ENCODE peak calls at places on chromosomes 1 and 21, in six cellular contexts. P is left ventricle myocardium inferior; N is body of pancreas; J is CD4-positive, alpha-beta memory T cell; W is mucosa of descending colon; E is heart right ventricle. H is an unnamed sample. For H3K4me1, the result is how much of the 10 kb centered on the place peaks cover.

GRCh38 chr21:29105218-29105617 is 25.2 kb upstream of the MAP3K7CL start:
- DNase-seq in W (no peak), E (no peak), P (no peak), N (no peak), J (no peak), H (no peak)

GRCh38 chr1:188241629-188242028 is 1412.9 kb downstream of the PLA2G4A start:
- DNase-seq in J (no peak), N (no peak), W (no peak), E (no peak), P (no peak), H (no peak)

GRCh38 chr21:27648560-27648959 is 681.7 kb upstream of the ADAMTS5 start:
- DNase-seq in P (no peak), E (no peak), W (no peak), N (no peak), J (no peak), H (no peak)

GRCh38 chr1:83060216-83060615 is 938.7 kb downstream of the TTLL7 start:
- DNase-seq in J (no peak), N (no peak), E (no peak), W (no peak), P (no peak), H (no peak)

GRCh38 chr1:168485048-168485447 is 58.7 kb downstream of the XCL2 start:
- DNase-seq in P (no peak), J (no peak), N (no peak), E (no peak), W (no peak), H (no peak)

GRCh38 chr1:89826594-89826993 is 5.8 kb downstream of the LRRC8D start:
- DNase-seq in W (no peak), N (no peak), P (no peak), J (no peak), E (no peak), H (no peak)

GRCh38 chr1:20836230-20836629 is 49.1 kb upstream of the HP1BP3 start:
- DNase-seq in E (no peak), W (no peak), P (no peak), J (no peak), N (no peak), H (no peak)

GRCh38 chr1:187948170-187948794 is 1119.5 kb downstream of the PLA2G4A start:
- DNase-seq in P (no peak), J (no peak), E (no peak), N (no peak), W (no peak), H (no peak)

GRCh38 chr1:64933296-64934070 is 32.9 kb downstream of the JAK1 start:
- DNase-seq in P (no peak), E (no peak), J (no peak), W (peak), N (no peak), H (peak)

GRCh38 chr1:17200756-17201155 is 4.2 kb upstream of the PADI1 start:
- DNase-seq in E (no peak), W (no peak), P (no peak), N (no peak), J (no peak), H (no peak)

GRCh38 chr21:14711287-14711686 is 165.2 kb upstream of the SAMSN1 start:
- DNase-seq in J (no peak), P (no peak), E (no peak), N (no peak), W (no peak), H (no peak)

GRCh38 chr1:25952851-25953401 is 44.9 kb downstream of the PAFAH2 start:
- DNase-seq in N (no peak), E (peak), J (no peak), P (peak), W (peak), H (peak)

GRCh38 chr1:33893147-33893830 is 29.4 kb downstream of the HMGB4 start:
- DNase-seq in J (no peak), P (no peak), E (no peak), N (no peak), W (no peak), H (no peak)

GRCh38 chr1:7705048-7705907 is 65.8 kb upstream of the VAMP3 start:
- DNase-seq in N (peak), P (peak), E (peak), J (peak), W (peak), H (peak)

GRCh38 chr1:47711211-47711847 is 273.5 kb downstream of the FOXD2 start:
- DNase-seq in E (no peak), W (no peak), N (no peak), J (no peak), P (no peak), H (no peak)

GRCh38 chr21:14603202-14603601 is 57.1 kb upstream of the SAMSN1 start:
- DNase-seq in W (no peak), P (no peak), J (no peak), N (no peak), E (no peak), H (no peak)

GRCh38 chr1:25616932-25617625 is 488 bp downstream of the MAN1C1 start:
- DNase-seq in J (no peak), W (peak), P (peak), N (peak), E (no peak), H (peak)

GRCh38 chr1:225653463-225654276 is 747 bp upstream of the ENAH start:
- DNase-seq in E (peak), P (peak), W (peak), J (no peak), N (peak), H (peak)

GRCh38 chr1:64843675-64844074 is 98.8 kb downstream of the RAVER2 start:
- DNase-seq in W (no peak), E (no peak), P (no peak), N (no peak), J (no peak), H (no peak)

GRCh38 chr1:9732123-9732971 is 80.8 kb downstream of the PIK3CD start:
- DNase-seq in P (no peak), W (no peak), N (no peak), E (no peak), J (no peak), H (no peak)

GRCh38 chr21:46109251-46110221 is 11.6 kb downstream of the COL6A2 start:
- DNase-seq in N (peak), W (peak), J (no peak), P (no peak), E (peak), H (no peak)

GRCh38 chr1:4048076-4048475 is 148.0 kb upstream of the C1orf174 start:
- DNase-seq in E (no peak), N (no peak), W (no peak), J (no peak), P (no peak), H (no peak)

GRCh38 chr1:4045397-4046010 is 145.4 kb upstream of the C1orf174 start:
- DNase-seq in J (no peak), P (no peak), W (no peak), N (no peak), E (no peak), H (no peak)

GRCh38 chr1:4047666-4048065 is 147.6 kb upstream of the C1orf174 start:
- DNase-seq in E (no peak), P (no peak), W (no peak), N (no peak), J (no peak), H (no peak)

GRCh38 chr1:4046836-4047461 is 146.9 kb upstream of the C1orf174 start:
- DNase-seq in J (no peak), P (no peak), E (no peak), W (no peak), N (no peak), H (no peak)

DNA sequence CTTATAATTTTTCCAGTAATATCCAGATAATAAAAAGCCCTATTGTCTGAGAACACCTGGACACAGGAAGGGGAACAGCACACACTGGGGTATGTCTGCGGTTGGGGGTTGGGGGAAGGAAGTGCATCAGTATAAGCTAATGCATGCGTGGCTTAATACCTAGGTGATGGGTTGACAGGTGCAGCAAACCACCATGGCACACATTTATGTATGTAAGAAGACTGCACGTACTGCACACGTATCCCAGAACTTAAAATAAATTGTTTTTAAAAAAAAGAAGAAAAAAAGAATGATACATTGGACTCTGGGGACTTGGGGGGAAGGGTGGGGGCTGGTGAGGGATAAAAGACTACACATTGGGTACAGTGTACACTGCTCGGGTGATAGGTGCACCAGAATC is 144.9 kb upstream of the C1orf174 start:
- DNase-seq in N (no peak), J (no peak), E (no peak), W (no peak), P (no peak), H (no peak)
- H3K4me1 ChIP-seq in N (under half), J (under half), E (under half), W (under half), P (under half), H (under half)

DNA sequence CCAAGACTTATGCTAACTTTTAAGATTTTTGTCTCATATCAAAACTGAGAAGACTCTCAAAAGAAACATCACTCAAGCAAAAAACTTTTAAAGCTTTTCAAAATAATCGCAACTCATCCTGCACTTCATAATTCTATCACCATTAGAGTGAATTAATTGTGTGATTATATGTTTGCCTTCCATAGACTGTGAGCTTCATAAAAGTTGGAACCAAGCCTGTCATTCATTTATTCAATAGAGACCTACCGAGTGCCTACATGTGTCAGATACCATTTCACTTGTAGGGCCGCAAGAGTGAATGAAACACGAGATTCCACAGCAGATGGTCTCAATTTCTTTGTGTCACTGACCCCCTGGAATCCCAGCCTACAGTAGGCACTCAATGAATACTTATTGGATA is 106.4 kb downstream of the RHOU start:
- DNase-seq in W (no peak), N (no peak), J (no peak), E (no peak), P (no peak), H (no peak)
- H3K4me1 ChIP-seq in W (under half), N (under half), J (under half), E (under half), P (under half), H (under half)

DNA sequence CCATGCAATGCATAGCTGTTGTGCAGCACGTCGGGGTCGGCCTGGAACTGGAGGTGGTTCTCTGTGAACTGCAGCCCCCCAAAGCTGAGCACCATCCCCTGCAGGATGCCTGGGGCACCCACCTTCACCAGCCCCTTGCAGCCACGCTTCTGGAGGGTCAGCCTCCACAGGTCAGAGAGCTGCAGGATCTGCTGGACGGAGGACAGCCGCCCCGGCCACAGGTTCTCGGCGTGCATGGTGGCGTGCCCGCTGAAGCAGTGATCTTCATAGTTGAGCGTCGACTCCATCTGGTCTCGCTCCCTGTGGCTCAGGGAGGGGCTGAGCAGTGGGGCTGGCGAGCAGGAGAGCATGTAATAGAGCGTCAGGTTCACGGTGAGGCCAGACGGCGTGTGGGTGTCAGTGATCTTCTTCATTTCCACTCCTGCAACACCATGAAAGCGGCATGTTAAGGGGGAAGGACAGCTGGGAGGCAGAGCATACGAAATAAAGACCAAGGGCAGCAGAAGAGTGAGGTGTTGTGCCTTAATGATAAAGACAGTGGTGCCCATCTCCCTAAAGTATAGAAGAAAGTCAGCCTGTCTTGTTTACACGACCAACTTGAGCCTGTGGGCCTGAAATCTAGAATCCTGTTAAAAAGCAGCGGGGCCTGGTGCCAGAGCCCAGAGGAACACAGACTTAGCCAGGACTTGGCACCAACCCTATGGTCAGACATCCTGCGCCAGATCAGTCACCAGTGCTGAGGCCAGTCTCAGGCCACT is 3.0 kb downstream of the KIAA2013 start:
- DNase-seq in W (no peak), J (no peak), N (no peak), E (no peak), P (no peak), H (no peak)
- H3K4me1 ChIP-seq in W (under half), J (under half), N (half or more), E (under half), P (half or more), H (half or more)

GRCh38 chr1:2287649-2288048 is 59.5 kb downstream of the SKI start:
- DNase-seq in E (no peak), W (no peak), N (no peak), P (no peak), J (no peak), H (no peak)

GRCh38 chr1:2286923-2287322 is 58.8 kb downstream of the SKI start:
- DNase-seq in W (no peak), N (no peak), J (no peak), P (no peak), E (peak), H (no peak)

GRCh38 chr1:2288816-2289536 is 60.9 kb downstream of the SKI start:
- DNase-seq in J (no peak), N (no peak), W (no peak), E (peak), P (no peak), H (no peak)

GRCh38 chr1:2289607-2290006 is 61.5 kb downstream of the SKI start:
- DNase-seq in J (no peak), E (no peak), W (no peak), P (no peak), N (no peak), H (no peak)

GRCh38 chr1:2288308-2288707 is 60.2 kb downstream of the SKI start:
- DNase-seq in J (no peak), N (no peak), W (no peak), E (no peak), P (no peak), H (no peak)
- H3K4me1 ChIP-seq in J (half or more), N (under half), W (under half), E (under half), P (half or more), H (half or more)

DNA sequence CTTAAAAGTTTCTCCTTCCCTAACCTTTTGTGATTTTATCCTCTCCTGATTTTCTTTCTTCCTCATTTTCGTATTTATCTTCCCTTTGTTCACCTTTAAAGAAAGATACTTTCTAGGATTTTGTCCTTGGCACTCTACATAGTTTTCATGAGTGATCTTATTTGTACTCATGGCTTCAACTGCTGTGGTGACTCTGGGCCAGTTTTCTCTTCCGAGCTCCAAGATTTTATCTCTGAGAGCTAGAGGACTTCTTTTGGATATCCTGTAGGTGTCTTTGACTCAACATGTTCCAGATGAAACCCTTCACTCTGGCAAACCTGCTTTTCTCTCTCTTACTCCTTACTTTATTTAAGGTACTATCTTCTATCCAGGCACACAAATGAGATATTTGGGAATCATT is 53.7 kb upstream of the MACF1 start:
- DNase-seq in E (no peak), N (no peak), W (no peak), P (no peak), J (no peak), H (no peak)
- H3K4me1 ChIP-seq in E (under half), N (under half), W (under half), P (half or more), J (under half), H (half or more)

GRCh38 chr1:153532161-153532560 is 3.6 kb downstream of the S100A6 start:
- DNase-seq in W (peak), N (no peak), J (peak), E (no peak), P (no peak), H (no peak)

GRCh38 chr1:153534226-153534932 is 1.4 kb downstream of the S100A6 start:
- DNase-seq in E (no peak), J (no peak), N (no peak), P (no peak), W (no peak), H (peak)

GRCh38 chr1:153534933-153535663 is 693 bp downstream of the S100A6 start:
- DNase-seq in N (peak), W (peak), P (peak), J (no peak), E (no peak), H (peak)

GRCh38 chr1:153532769-153533599 is 2.8 kb downstream of the S100A6 start:
- DNase-seq in E (peak), P (peak), J (peak), W (peak), N (peak), H (peak)

GRCh38 chr1:153533689-153534201 is 2.0 kb downstream of the S100A6 start:
- DNase-seq in P (peak), J (peak), E (no peak), N (no peak), W (peak), H (peak)
- H3K4me1 ChIP-seq in P (half or more), J (half or more), E (under half), N (under half), W (under half), H (under half)

H was measured in psoas muscle.